ENCODE peak calls at places on chromosomes 7 and 10, in four cellular contexts. One of them, this sample, is unnamed.

GRCh38 chr10:25017247-25017590 is 807 bp downstream of the THNSL1 start:
- DNase-seq in kidney: no peak
- DNase-seq in PC-9: no peak
- DNase-seq in breast epithelium: no peak
- DNase-seq in this sample: no peak

GRCh38 chr10:29841724-29842649 is 207.2 kb upstream of the SVIL start:
- DNase-seq in kidney: no peak
- DNase-seq in PC-9: peak; percentile 84
- DNase-seq in breast epithelium: peak; percentile 60
- DNase-seq in this sample: peak; percentile 79

GRCh38 chr7:139159900-139160675 is 50.6 kb upstream of the ZC3HAV1 start:
- DNase-seq in kidney: no peak
- DNase-seq in PC-9: no peak
- DNase-seq in breast epithelium: no peak
- DNase-seq in this sample: peak; percentile 64

GRCh38 chr7:134690016-134690415 is 43.4 kb downstream of the BPGM start:
- DNase-seq in kidney: no peak
- DNase-seq in PC-9: no peak
- DNase-seq in breast epithelium: no peak
- DNase-seq in this sample: no peak

GRCh38 chr7:111650456-111650999 is 88.2 kb upstream of the IMMP2L start:
- DNase-seq in kidney: no peak
- DNase-seq in PC-9: no peak
- DNase-seq in breast epithelium: no peak
- DNase-seq in this sample: peak; percentile 13

GRCh38 chr7:54129035-54129434 is 413.1 kb upstream of the VSTM2A start:
- DNase-seq in kidney: no peak
- DNase-seq in PC-9: no peak
- DNase-seq in breast epithelium: no peak
- DNase-seq in this sample: no peak

GRCh38 chr7:11416641-11417040 is 415.4 kb downstream of the THSD7A start:
- DNase-seq in kidney: no peak
- DNase-seq in PC-9: no peak
- DNase-seq in breast epithelium: no peak
- DNase-seq in this sample: no peak

GRCh38 chr10:113776553-113776952 is 25.1 kb downstream of the PLEKHS1 start:
- DNase-seq in kidney: no peak
- DNase-seq in PC-9: no peak
- DNase-seq in breast epithelium: no peak
- DNase-seq in this sample: no peak

GRCh38 chr10:12720217-12720981 is 281.1 kb downstream of the CCDC3 start:
- DNase-seq in kidney: peak; percentile 94
- DNase-seq in PC-9: peak; percentile 97
- DNase-seq in breast epithelium: peak; percentile 73
- DNase-seq in this sample: peak; percentile 91

DNA sequence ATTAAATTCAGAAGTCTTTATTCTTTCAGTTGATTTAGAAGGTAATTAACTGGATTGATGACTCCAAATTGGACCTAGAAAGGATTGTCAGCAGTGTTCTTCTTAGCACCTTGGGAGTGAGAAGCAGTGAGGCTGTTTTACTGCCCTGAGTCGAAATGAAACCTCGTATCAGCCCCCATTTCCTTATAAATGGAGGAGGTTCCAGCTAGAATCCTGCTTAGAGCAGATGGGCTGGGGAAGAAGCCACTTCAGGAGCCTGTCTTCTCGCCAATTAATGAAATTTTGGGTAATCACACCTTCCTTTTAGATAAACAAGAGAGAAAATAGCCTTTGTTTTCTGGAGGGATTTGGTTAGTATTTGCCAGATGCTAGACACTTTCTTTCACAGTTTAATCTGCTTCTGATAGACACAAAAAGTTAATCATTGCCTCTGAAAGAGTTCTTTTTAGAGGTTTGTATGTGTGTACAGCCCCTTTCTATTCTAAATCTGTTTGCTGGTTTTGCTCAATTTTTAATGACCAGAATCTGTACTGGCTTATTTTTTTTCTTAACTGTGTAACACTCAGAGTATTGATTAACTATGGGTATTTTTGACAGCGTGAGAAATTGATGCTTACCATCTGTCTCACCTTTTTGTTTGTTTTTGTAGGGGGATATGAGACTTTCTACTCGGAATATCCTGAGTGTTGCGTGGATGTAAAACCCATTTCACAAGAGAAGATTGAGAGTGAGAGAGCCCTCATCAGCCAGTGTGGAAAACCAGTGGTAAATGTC is 4.6 kb downstream of the DUSP5 start:
- DNase-seq in kidney: no peak
- DNase-seq in PC-9: no peak
- DNase-seq in breast epithelium: no peak
- DNase-seq in this sample: no peak
- H3K4me1 ChIP-seq in kidney: peaks cover 22% of the 10 kb centered on the region
- H3K4me1 ChIP-seq in PC-9: peaks cover 30% of the 10 kb centered on the region
- H3K4me1 ChIP-seq in breast epithelium: peaks cover 4% of the 10 kb centered on the region
- H3K4me1 ChIP-seq in this sample: peaks cover 35% of the 10 kb centered on the region

GRCh38 chr7:143460585-143460984 is 17.1 kb upstream of the TAS2R41 start:
- DNase-seq in kidney: no peak
- DNase-seq in PC-9: no peak
- DNase-seq in breast epithelium: no peak
- DNase-seq in this sample: no peak

GRCh38 chr7:143455494-143455893 is 12.2 kb downstream of the TAS2R60 start:
- DNase-seq in kidney: no peak
- DNase-seq in PC-9: no peak
- DNase-seq in breast epithelium: no peak
- DNase-seq in this sample: no peak

GRCh38 chr7:143456992-143457793 is 13.9 kb downstream of the TAS2R60 start:
- DNase-seq in kidney: no peak
- DNase-seq in PC-9: no peak
- DNase-seq in breast epithelium: no peak
- DNase-seq in this sample: no peak

GRCh38 chr7:143459359-143459758 is 16.1 kb downstream of the TAS2R60 start:
- DNase-seq in kidney: no peak
- DNase-seq in PC-9: peak; percentile 25
- DNase-seq in breast epithelium: no peak
- DNase-seq in this sample: no peak

GRCh38 chr7:143458263-143458662 is 15.0 kb downstream of the TAS2R60 start:
- DNase-seq in kidney: no peak
- DNase-seq in PC-9: peak; percentile 8
- DNase-seq in breast epithelium: no peak
- DNase-seq in this sample: no peak
- H3K4me1 ChIP-seq in kidney: no peaks in the 10 kb centered on the region
- H3K4me1 ChIP-seq in PC-9: peaks cover 12% of the 10 kb centered on the region
- H3K4me1 ChIP-seq in breast epithelium: no peaks in the 10 kb centered on the region
- H3K4me1 ChIP-seq in this sample: peaks cover 9% of the 10 kb centered on the region

DNA sequence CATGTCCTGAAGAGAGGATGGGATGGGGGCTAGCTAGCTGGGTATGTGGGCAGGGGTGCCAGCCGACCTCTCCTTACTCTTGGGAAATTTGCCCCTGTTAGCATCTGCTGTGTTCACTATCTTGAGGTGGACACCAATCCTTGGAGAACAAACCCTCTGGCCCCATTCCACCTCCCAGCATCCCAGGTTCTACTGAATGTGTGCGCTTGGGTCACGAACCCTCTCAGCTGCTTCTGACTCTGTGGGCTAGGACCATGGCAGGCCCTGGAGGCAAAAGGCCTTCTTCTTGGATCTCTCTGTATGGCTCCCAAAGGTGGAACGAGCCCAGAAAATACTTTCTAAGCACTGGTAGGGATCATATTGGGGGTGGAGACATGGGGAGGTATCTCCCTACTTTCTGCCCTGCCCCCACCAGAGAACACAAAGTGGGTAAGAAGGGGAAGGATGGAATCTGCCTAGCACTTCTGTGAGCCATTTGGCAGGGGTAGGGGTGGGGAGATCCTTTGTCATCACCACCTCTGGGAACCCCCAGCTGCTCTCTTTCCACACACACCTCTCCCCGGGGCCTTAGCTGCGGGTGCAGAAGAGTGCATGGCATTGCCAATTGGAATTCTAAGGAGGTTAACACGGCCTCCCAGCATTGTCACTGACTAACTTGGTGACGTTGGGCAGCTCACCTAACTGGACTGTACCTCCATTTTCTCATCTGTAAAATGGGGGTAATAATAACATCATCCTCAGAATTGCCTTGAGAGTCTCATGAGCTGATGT is 7.7 kb downstream of the UNC5B start:
- DNase-seq in kidney: no peak
- DNase-seq in PC-9: no peak
- DNase-seq in breast epithelium: peak; percentile 35
- DNase-seq in this sample: no peak
- H3K4me1 ChIP-seq in kidney: peaks cover 28% of the 10 kb centered on the region
- H3K4me1 ChIP-seq in PC-9: peaks cover 22% of the 10 kb centered on the region
- H3K4me1 ChIP-seq in breast epithelium: peaks cover 6% of the 10 kb centered on the region
- H3K4me1 ChIP-seq in this sample: peaks cover 10% of the 10 kb centered on the region

GRCh38 chr10:95556994-95557767 is 4.0 kb downstream of the SORBS1 start:
- DNase-seq in kidney: no peak
- DNase-seq in PC-9: no peak
- DNase-seq in breast epithelium: no peak
- DNase-seq in this sample: no peak

GRCh38 chr10:95553674-95554073 is 7.5 kb downstream of the SORBS1 start:
- DNase-seq in kidney: no peak
- DNase-seq in PC-9: no peak
- DNase-seq in breast epithelium: no peak
- DNase-seq in this sample: no peak

GRCh38 chr10:95547791-95548435 is 13.3 kb downstream of the SORBS1 start:
- DNase-seq in kidney: no peak
- DNase-seq in PC-9: no peak
- DNase-seq in breast epithelium: no peak
- DNase-seq in this sample: no peak

GRCh38 chr10:95550073-95550672 is 11.0 kb downstream of the SORBS1 start:
- DNase-seq in kidney: no peak
- DNase-seq in PC-9: no peak
- DNase-seq in breast epithelium: no peak
- DNase-seq in this sample: no peak

GRCh38 chr10:95552680-95553342 is 8.4 kb downstream of the SORBS1 start:
- DNase-seq in kidney: no peak
- DNase-seq in PC-9: peak; percentile 44
- DNase-seq in breast epithelium: no peak
- DNase-seq in this sample: no peak
- H3K4me1 ChIP-seq in kidney: no peaks in the 10 kb centered on the region
- H3K4me1 ChIP-seq in PC-9: peaks cover 4% of the 10 kb centered on the region
- H3K4me1 ChIP-seq in breast epithelium: no peaks in the 10 kb centered on the region
- H3K4me1 ChIP-seq in this sample: peaks cover 18% of the 10 kb centered on the region

DNA sequence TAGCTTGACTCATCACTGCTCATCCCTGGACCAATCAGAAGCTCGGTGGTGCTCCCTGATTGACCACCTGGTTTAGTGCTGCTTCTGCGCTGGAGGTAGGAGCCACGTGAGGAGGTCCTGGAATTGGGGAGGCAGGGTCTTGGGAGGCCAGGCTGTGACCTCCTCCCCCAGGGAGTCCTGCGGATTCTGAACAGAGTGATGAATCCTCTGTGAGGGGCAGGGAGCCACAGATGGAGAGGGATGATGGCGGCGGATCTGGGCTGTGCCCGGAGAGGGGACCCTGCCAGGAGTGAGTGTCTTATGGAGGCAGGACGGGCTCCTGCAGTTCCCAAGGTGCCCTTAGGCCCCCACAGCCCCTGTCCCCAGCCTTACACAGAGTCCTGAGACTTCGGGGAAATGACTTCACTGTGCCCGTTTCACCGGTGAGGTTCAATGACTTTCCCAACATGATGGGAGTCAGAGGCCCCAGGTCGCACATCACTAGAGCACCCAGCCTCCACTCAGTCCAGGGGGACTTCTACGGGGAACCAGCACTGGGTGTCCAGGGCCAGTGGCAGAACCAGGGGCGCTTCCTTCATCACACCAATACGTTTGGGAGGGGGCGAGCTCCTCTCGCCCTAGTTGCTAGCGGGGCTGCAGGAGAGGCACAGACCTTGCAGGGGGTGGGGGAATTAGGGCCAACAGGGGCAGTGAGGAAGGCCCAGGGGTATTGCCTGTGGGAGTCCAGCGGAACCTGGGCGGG is 48.9 kb downstream of the FKBP6 start:
- DNase-seq in kidney: no peak
- DNase-seq in PC-9: no peak
- DNase-seq in breast epithelium: no peak
- DNase-seq in this sample: no peak
- H3K4me1 ChIP-seq in kidney: no peaks in the 10 kb centered on the region
- H3K4me1 ChIP-seq in PC-9: no peaks in the 10 kb centered on the region
- H3K4me1 ChIP-seq in breast epithelium: no peaks in the 10 kb centered on the region
- H3K4me1 ChIP-seq in this sample: no peaks in the 10 kb centered on the region

DNA sequence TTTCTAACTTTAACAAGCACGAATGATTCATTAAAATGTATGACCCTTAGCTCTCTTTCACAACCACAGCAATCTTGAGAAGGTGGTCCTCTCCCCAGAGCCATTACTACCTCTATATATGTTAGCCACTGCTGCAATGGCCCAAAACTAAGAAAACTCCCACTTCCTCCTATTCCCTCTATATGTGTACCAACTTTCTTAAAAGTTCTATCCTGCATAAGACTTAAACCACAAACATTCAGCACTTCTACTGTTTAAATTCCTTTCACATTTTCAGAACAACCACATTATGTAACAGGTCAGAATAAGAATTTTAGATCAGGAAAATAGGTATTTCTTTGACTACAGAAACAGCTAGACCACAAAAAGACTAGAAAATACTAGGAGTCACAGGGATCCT is 36.2 kb downstream of the WASL start:
- DNase-seq in kidney: no peak
- DNase-seq in PC-9: peak; percentile 52
- DNase-seq in breast epithelium: no peak
- DNase-seq in this sample: no peak
- H3K4me1 ChIP-seq in kidney: peaks cover 13% of the 10 kb centered on the region
- H3K4me1 ChIP-seq in PC-9: peaks cover 26% of the 10 kb centered on the region
- H3K4me1 ChIP-seq in breast epithelium: no peaks in the 10 kb centered on the region
- H3K4me1 ChIP-seq in this sample: peaks cover 23% of the 10 kb centered on the region

GRCh38 chr10:133261726-133262325 is 14.8 kb downstream of the ADAM8 start:
- DNase-seq in kidney: peak; percentile 97
- DNase-seq in PC-9: no peak
- DNase-seq in breast epithelium: peak; percentile 87
- DNase-seq in this sample: peak; percentile 90

GRCh38 chr10:133266056-133266795 is 10.4 kb downstream of the ADAM8 start:
- DNase-seq in kidney: no peak
- DNase-seq in PC-9: no peak
- DNase-seq in breast epithelium: no peak
- DNase-seq in this sample: no peak

GRCh38 chr10:133262696-133263095 is 14.0 kb downstream of the ADAM8 start:
- DNase-seq in kidney: peak; percentile 79
- DNase-seq in PC-9: no peak
- DNase-seq in breast epithelium: no peak
- DNase-seq in this sample: no peak

GRCh38 chr10:133264455-133264854 is 12.2 kb downstream of the ADAM8 start:
- DNase-seq in kidney: no peak
- DNase-seq in PC-9: no peak
- DNase-seq in breast epithelium: no peak
- DNase-seq in this sample: no peak

GRCh38 chr10:133263674-133264073 is 13.0 kb downstream of the ADAM8 start:
- DNase-seq in kidney: no peak
- DNase-seq in PC-9: no peak
- DNase-seq in breast epithelium: no peak
- DNase-seq in this sample: no peak
- H3K4me1 ChIP-seq in kidney: peaks cover 9% of the 10 kb centered on the region
- H3K4me1 ChIP-seq in PC-9: peaks cover 30% of the 10 kb centered on the region
- H3K4me1 ChIP-seq in breast epithelium: peaks cover 2% of the 10 kb centered on the region
- H3K4me1 ChIP-seq in this sample: peaks cover 18% of the 10 kb centered on the region